ENCODE peak calls at places on chromosomes 16 and 17, in seven cellular contexts. One of them, this sample, is unnamed.

GRCh38 chr16:66717112-66717675 is 20.7 kb upstream of the CMTM4 start:
- DNase-seq in tibial artery: no peak
- DNase-seq in HCT116: no peak
- DNase-seq in A549: peak; percentile 51
- DNase-seq in stomach: no peak
- DNase-seq in neural progenitor cell: peak; percentile 61
- DNase-seq in fibroblast of the aortic adventitia: no peak
- DNase-seq in this sample: peak; percentile 54

GRCh38 chr16:83762141-83763024 is 45.4 kb upstream of the HSBP1 start:
- DNase-seq in neural progenitor cell: no peak
- DNase-seq in fibroblast of the aortic adventitia: no peak
- DNase-seq in tibial artery: no peak
- DNase-seq in A549: no peak
- DNase-seq in HCT116: no peak
- DNase-seq in stomach: no peak
- DNase-seq in this sample: no peak

GRCh38 chr16:86285938-86286921 is 224.1 kb upstream of the FOXF1 start:
- DNase-seq in HCT116: no peak
- DNase-seq in A549: no peak
- DNase-seq in fibroblast of the aortic adventitia: no peak
- DNase-seq in stomach: no peak
- DNase-seq in neural progenitor cell: peak; percentile 33
- DNase-seq in tibial artery: no peak
- DNase-seq in this sample: no peak

GRCh38 chr17:81037783-81038733 is 3.1 kb downstream of the BAIAP2 start:
- DNase-seq in A549: no peak
- DNase-seq in tibial artery: peak; percentile 72
- DNase-seq in neural progenitor cell: no peak
- DNase-seq in HCT116: no peak
- DNase-seq in stomach: peak; percentile 84
- DNase-seq in fibroblast of the aortic adventitia: no peak
- DNase-seq in this sample: no peak

GRCh38 chr17:8264320-8264719 is 15.2 kb downstream of the PFAS start:
- DNase-seq in fibroblast of the aortic adventitia: no peak
- DNase-seq in HCT116: no peak
- DNase-seq in neural progenitor cell: no peak
- DNase-seq in stomach: no peak
- DNase-seq in tibial artery: no peak
- DNase-seq in A549: no peak
- DNase-seq in this sample: no peak

GRCh38 chr17:82880620-82881019 is 40.8 kb upstream of the ZNF750 start:
- DNase-seq in stomach: no peak
- DNase-seq in neural progenitor cell: no peak
- DNase-seq in HCT116: no peak
- DNase-seq in A549: no peak
- DNase-seq in tibial artery: no peak
- DNase-seq in fibroblast of the aortic adventitia: no peak
- DNase-seq in this sample: no peak

GRCh38 chr17:12768267-12768666 is 21.0 kb upstream of the ARHGAP44 start:
- DNase-seq in HCT116: no peak
- DNase-seq in neural progenitor cell: no peak
- DNase-seq in fibroblast of the aortic adventitia: no peak
- DNase-seq in A549: no peak
- DNase-seq in stomach: no peak
- DNase-seq in tibial artery: no peak
- DNase-seq in this sample: no peak

GRCh38 chr17:28331891-28332420 is 3.3 kb downstream of the IFT20 start:
- DNase-seq in HCT116: no peak
- DNase-seq in fibroblast of the aortic adventitia: no peak
- DNase-seq in A549: no peak
- DNase-seq in tibial artery: no peak
- DNase-seq in neural progenitor cell: no peak
- DNase-seq in stomach: peak; percentile 14
- DNase-seq in this sample: no peak

GRCh38 chr17:79387783-79388182 is 223.1 kb downstream of the RBFOX3 start:
- DNase-seq in A549: no peak
- DNase-seq in fibroblast of the aortic adventitia: no peak
- DNase-seq in neural progenitor cell: no peak
- DNase-seq in stomach: no peak
- DNase-seq in tibial artery: no peak
- DNase-seq in HCT116: no peak
- DNase-seq in this sample: no peak

GRCh38 chr16:88084881-88085280 is 133.6 kb downstream of the BANP start:
- DNase-seq in fibroblast of the aortic adventitia: peak; percentile 74
- DNase-seq in HCT116: no peak
- DNase-seq in stomach: no peak
- DNase-seq in A549: no peak
- DNase-seq in neural progenitor cell: no peak
- DNase-seq in tibial artery: no peak
- DNase-seq in this sample: peak; percentile 69

GRCh38 chr17:233473-233941 is 52.1 kb upstream of the DOC2B start:
- DNase-seq in fibroblast of the aortic adventitia: no peak
- DNase-seq in tibial artery: peak; percentile 60
- DNase-seq in neural progenitor cell: no peak
- DNase-seq in stomach: peak; percentile 32
- DNase-seq in HCT116: no peak
- DNase-seq in A549: no peak
- DNase-seq in this sample: no peak

GRCh38 chr17:5044630-5045029 is 9.4 kb upstream of the SLC52A1 start:
- DNase-seq in stomach: no peak
- DNase-seq in neural progenitor cell: no peak
- DNase-seq in fibroblast of the aortic adventitia: no peak
- DNase-seq in tibial artery: no peak
- DNase-seq in HCT116: no peak
- DNase-seq in A549: no peak
- DNase-seq in this sample: no peak

GRCh38 chr17:54900457-54901229 is at the start of gene TOM1L1:
- DNase-seq in A549: peak; percentile 85
- DNase-seq in stomach: peak; percentile 90
- DNase-seq in fibroblast of the aortic adventitia: peak; percentile 45
- DNase-seq in neural progenitor cell: peak; percentile 93
- DNase-seq in HCT116: peak; percentile 86
- DNase-seq in tibial artery: peak; percentile 86
- DNase-seq in this sample: peak; percentile 68

GRCh38 chr16:89583895-89584644 is 8.5 kb downstream of the CPNE7 start:
- DNase-seq in tibial artery: no peak
- DNase-seq in fibroblast of the aortic adventitia: no peak
- DNase-seq in stomach: no peak
- DNase-seq in neural progenitor cell: no peak
- DNase-seq in A549: no peak
- DNase-seq in HCT116: no peak
- DNase-seq in this sample: no peak

GRCh38 chr17:75353176-75353575 is 52.3 kb downstream of the GRB2 start:
- DNase-seq in HCT116: no peak
- DNase-seq in fibroblast of the aortic adventitia: no peak
- DNase-seq in stomach: no peak
- DNase-seq in neural progenitor cell: no peak
- DNase-seq in A549: no peak
- DNase-seq in tibial artery: no peak
- DNase-seq in this sample: no peak

GRCh38 chr17:12545877-12546513 is 119.7 kb upstream of the MYOCD start:
- DNase-seq in neural progenitor cell: peak; percentile 68
- DNase-seq in HCT116: peak; percentile 38
- DNase-seq in A549: peak; percentile 75
- DNase-seq in stomach: no peak
- DNase-seq in tibial artery: peak; percentile 68
- DNase-seq in fibroblast of the aortic adventitia: peak; percentile 54
- DNase-seq in this sample: peak; percentile 65

GRCh38 chr16:77767211-77767610 is 21.2 kb upstream of the VAT1L start:
- DNase-seq in stomach: no peak
- DNase-seq in tibial artery: no peak
- DNase-seq in A549: no peak
- DNase-seq in neural progenitor cell: no peak
- DNase-seq in HCT116: no peak
- DNase-seq in fibroblast of the aortic adventitia: peak; percentile 32
- DNase-seq in this sample: no peak

GRCh38 chr17:16439303-16439791 is 24.0 kb downstream of the TRPV2 start:
- DNase-seq in fibroblast of the aortic adventitia: peak; percentile 45
- DNase-seq in HCT116: no peak
- DNase-seq in neural progenitor cell: no peak
- DNase-seq in tibial artery: no peak
- DNase-seq in stomach: no peak
- DNase-seq in A549: no peak
- DNase-seq in this sample: peak; percentile 56

GRCh38 chr17:82881292-82881823 is 41.5 kb upstream of the ZNF750 start:
- DNase-seq in HCT116: no peak
- DNase-seq in stomach: no peak
- DNase-seq in neural progenitor cell: no peak
- DNase-seq in tibial artery: no peak
- DNase-seq in A549: no peak
- DNase-seq in fibroblast of the aortic adventitia: no peak
- DNase-seq in this sample: no peak

GRCh38 chr17:82097187-82097918 is 683 bp downstream of the FASN start:
- DNase-seq in fibroblast of the aortic adventitia: peak; percentile 28
- DNase-seq in A549: peak; percentile 66
- DNase-seq in HCT116: no peak
- DNase-seq in tibial artery: no peak
- DNase-seq in neural progenitor cell: peak; percentile 74
- DNase-seq in stomach: peak; percentile 58
- DNase-seq in this sample: peak; percentile 71

GRCh38 chr16:86494565-86495356 is 15.6 kb upstream of the FOXF1 start:
- DNase-seq in fibroblast of the aortic adventitia: no peak
- DNase-seq in stomach: no peak
- DNase-seq in neural progenitor cell: peak; percentile 60
- DNase-seq in A549: no peak
- DNase-seq in tibial artery: no peak
- DNase-seq in HCT116: no peak
- DNase-seq in this sample: no peak

GRCh38 chr16:77816293-77816692 is 27.9 kb downstream of the VAT1L start:
- DNase-seq in stomach: no peak
- DNase-seq in neural progenitor cell: no peak
- DNase-seq in fibroblast of the aortic adventitia: peak; percentile 41
- DNase-seq in HCT116: no peak
- DNase-seq in A549: no peak
- DNase-seq in tibial artery: no peak
- DNase-seq in this sample: peak; percentile 79

GRCh38 chr17:15311996-15312395 is 29.4 kb downstream of the TEKT3 start:
- DNase-seq in stomach: no peak
- DNase-seq in A549: no peak
- DNase-seq in HCT116: no peak
- DNase-seq in neural progenitor cell: no peak
- DNase-seq in tibial artery: no peak
- DNase-seq in fibroblast of the aortic adventitia: no peak
- DNase-seq in this sample: no peak

GRCh38 chr16:2223375-2224182 is at the start of gene E4F1:
- DNase-seq in fibroblast of the aortic adventitia: peak; percentile 99
- DNase-seq in stomach: peak; percentile 100
- DNase-seq in A549: peak; percentile 100
- DNase-seq in HCT116: peak; percentile 99
- DNase-seq in neural progenitor cell: peak; percentile 100
- DNase-seq in tibial artery: peak; percentile 100
- DNase-seq in this sample: peak; percentile 100

GRCh38 chr16:2226918-2227317 is 3.5 kb downstream of the E4F1 start:
- DNase-seq in A549: no peak
- DNase-seq in neural progenitor cell: no peak
- DNase-seq in HCT116: no peak
- DNase-seq in tibial artery: no peak
- DNase-seq in stomach: no peak
- DNase-seq in fibroblast of the aortic adventitia: no peak
- DNase-seq in this sample: no peak

GRCh38 chr16:2226245-2226793 is 2.9 kb downstream of the E4F1 start:
- DNase-seq in stomach: peak; percentile 74
- DNase-seq in tibial artery: no peak
- DNase-seq in fibroblast of the aortic adventitia: no peak
- DNase-seq in A549: no peak
- DNase-seq in HCT116: no peak
- DNase-seq in neural progenitor cell: no peak
- DNase-seq in this sample: peak; percentile 11

GRCh38 chr16:2228161-2228824 is 4.9 kb downstream of the E4F1 start:
- DNase-seq in A549: no peak
- DNase-seq in tibial artery: no peak
- DNase-seq in fibroblast of the aortic adventitia: no peak
- DNase-seq in stomach: no peak
- DNase-seq in HCT116: no peak
- DNase-seq in neural progenitor cell: no peak
- DNase-seq in this sample: no peak

DNA sequence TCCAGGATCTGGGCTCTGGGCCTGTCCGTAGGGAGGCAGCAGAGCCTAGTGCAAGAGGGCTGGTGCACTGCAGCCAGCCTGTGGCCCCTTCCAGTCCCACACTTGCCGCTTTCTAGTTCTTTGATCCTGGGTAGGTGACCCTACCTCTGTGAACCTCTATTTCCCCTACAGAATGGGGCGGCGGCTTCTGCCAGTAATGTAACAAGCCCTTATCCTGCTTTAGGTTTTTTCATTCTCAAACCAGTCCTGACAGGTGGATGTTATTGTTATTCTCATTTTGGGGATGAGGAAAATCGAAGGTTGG is 744 bp downstream of the E4F1 start:
- DNase-seq in A549: peak; percentile 61
- DNase-seq in tibial artery: no peak
- DNase-seq in HCT116: no peak
- DNase-seq in neural progenitor cell: no peak
- DNase-seq in fibroblast of the aortic adventitia: peak; percentile 59
- DNase-seq in stomach: no peak
- DNase-seq in this sample: no peak
- TF ChIP-seq CTCF in A549: no peak
- TF ChIP-seq CTCF in tibial artery: no peak
- TF ChIP-seq CTCF in HCT116: no peak
- TF ChIP-seq CTCF in neural progenitor cell: no peak
- TF ChIP-seq CTCF in fibroblast of the aortic adventitia: peak; percentile 30
- TF ChIP-seq CTCF in stomach: no peak
- TF ChIP-seq CTCF in this sample: peak; percentile 34

GRCh38 chr17:40564883-40565744 is at the start of gene CCR7:
- DNase-seq in tibial artery: peak; percentile 40
- DNase-seq in fibroblast of the aortic adventitia: no peak
- DNase-seq in HCT116: no peak
- DNase-seq in A549: no peak
- DNase-seq in stomach: peak; percentile 15
- DNase-seq in neural progenitor cell: no peak
- DNase-seq in this sample: no peak
- H3K4me3 ChIP-seq in tibial artery: no peak within 1 kb of the TSS
- H3K4me3 ChIP-seq in fibroblast of the aortic adventitia: no peak within 1 kb of the TSS
- H3K4me3 ChIP-seq in HCT116: no peak within 1 kb of the TSS
- H3K4me3 ChIP-seq in A549: no peak within 1 kb of the TSS
- H3K4me3 ChIP-seq in stomach: no peak within 1 kb of the TSS
- H3K4me3 ChIP-seq in neural progenitor cell: no peak within 1 kb of the TSS
- H3K4me3 ChIP-seq in this sample: no peak within 1 kb of the TSS

DNA sequence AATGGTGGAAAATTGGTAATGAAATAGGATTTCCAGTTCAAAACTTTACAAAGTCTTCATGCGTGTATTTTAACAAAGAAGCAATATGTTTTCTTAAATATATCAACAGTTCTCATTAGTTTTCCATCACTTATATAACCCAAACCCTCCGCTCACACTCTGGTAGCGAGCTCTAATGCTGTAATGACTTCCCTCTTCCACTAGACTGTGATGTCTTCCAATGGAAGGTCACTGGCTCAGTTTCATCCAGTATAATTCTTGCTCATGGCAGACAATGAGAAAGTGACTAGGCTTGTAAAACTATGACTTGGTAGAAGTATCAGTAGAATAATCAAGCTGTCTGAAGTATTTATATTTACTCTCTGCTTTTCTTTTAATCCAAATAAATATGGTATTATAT is 32.8 kb downstream of the NETO2 start:
- DNase-seq in HCT116: no peak
- DNase-seq in neural progenitor cell: peak; percentile 13
- DNase-seq in fibroblast of the aortic adventitia: no peak
- DNase-seq in stomach: no peak
- DNase-seq in tibial artery: no peak
- DNase-seq in A549: peak; percentile 23
- DNase-seq in this sample: no peak
- TF ChIP-seq CTCF in HCT116: no peak
- TF ChIP-seq CTCF in neural progenitor cell: peak; percentile 33
- TF ChIP-seq CTCF in fibroblast of the aortic adventitia: no peak
- TF ChIP-seq CTCF in stomach: no peak
- TF ChIP-seq CTCF in tibial artery: no peak
- TF ChIP-seq CTCF in A549: no peak
- TF ChIP-seq CTCF in this sample: peak; percentile 7

GRCh38 chr17:19744492-19744891 is 3.6 kb downstream of the ALDH3A1 start:
- DNase-seq in fibroblast of the aortic adventitia: no peak
- DNase-seq in HCT116: no peak
- DNase-seq in A549: no peak
- DNase-seq in stomach: no peak
- DNase-seq in neural progenitor cell: no peak
- DNase-seq in tibial artery: no peak
- DNase-seq in this sample: no peak
- H3K4me3 ChIP-seq in fibroblast of the aortic adventitia: peak overlapping the region; percentile 48
- H3K4me3 ChIP-seq in HCT116: peak overlapping the region; percentile 54
- H3K4me3 ChIP-seq in A549: peak overlapping the region; percentile 53
- H3K4me3 ChIP-seq in stomach: peak overlapping the region; percentile 55
- H3K4me3 ChIP-seq in neural progenitor cell: peak overlapping the region; percentile 48
- H3K4me3 ChIP-seq in tibial artery: peak overlapping the region; percentile 46
- H3K4me3 ChIP-seq in this sample: peak overlapping the region; percentile 40